ENCODE peak calls at places on chromosomes 4 and X, in seven cellular contexts. A, M, W, D, Q, N and R are unnamed samples.

GRCh38 chr4:125849869-125850268 is 535.1 kb downstream of the FAT4 start:
- DNase-seq in M (no peak), N (no peak), A (no peak), W (peak; percentile 56), Q (no peak), D (no peak), R (no peak)

GRCh38 chrX:155995476-155995875 is 2.0 kb upstream of the IL9R start:
- DNase-seq in N (no peak), M (no peak), D (no peak), A (no peak), Q (no peak), W (no peak), R (no peak)

GRCh38 chrX:22629105-22629725 is 356.5 kb downstream of the CBLL2 start:
- DNase-seq in A (no peak), M (no peak), W (peak; percentile 40), N (no peak), Q (no peak), D (no peak), R (no peak)

GRCh38 chr4:147207941-147208340 is 262.3 kb upstream of the TTC29 start:
- DNase-seq in D (no peak), M (no peak), W (no peak), Q (no peak), N (no peak), A (no peak), R (no peak)

GRCh38 chrX:135000516-135000915 is 9.7 kb downstream of the SMIM10 start:
- DNase-seq in M (no peak), Q (no peak), D (no peak), N (no peak), W (no peak), A (no peak), R (no peak)

GRCh38 chr4:10285028-10285427 is 168.4 kb upstream of the WDR1 start:
- DNase-seq in Q (no peak), A (no peak), D (peak; percentile 44), W (no peak), M (no peak), N (no peak), R (no peak)

GRCh38 chr4:139560396-139561084 is 4.5 kb upstream of the SETD7 start:
- DNase-seq in N (no peak), M (no peak), Q (no peak), A (no peak), W (no peak), D (no peak), R (no peak)

GRCh38 chr4:152037435-152037834 is 276.6 kb upstream of the GATB start:
- DNase-seq in N (no peak), A (no peak), M (no peak), W (no peak), D (no peak), Q (no peak), R (no peak)

GRCh38 chr4:119861731-119862130 is 204.9 kb downstream of the MAD2L1 start:
- DNase-seq in M (no peak), D (no peak), A (no peak), W (no peak), N (no peak), Q (no peak), R (no peak)

GRCh38 chrX:44874481-44875184 is 1.6 kb downstream of the KDM6A start:
- DNase-seq in Q (no peak), D (peak; percentile 31), N (no peak), A (peak; percentile 26), M (no peak), W (peak; percentile 35), R (no peak)

GRCh38 chrX:12791253-12792228 is at the start of gene PRPS2:
- DNase-seq in M (peak; percentile 88), W (peak; percentile 52), Q (peak; percentile 3), D (peak; percentile 86), N (peak; percentile 54), A (peak; percentile 49), R (peak; percentile 78)

GRCh38 chr4:48346594-48346993 is 5.3 kb downstream of the SLAIN2 start:
- DNase-seq in A (no peak), D (no peak), M (no peak), W (no peak), Q (no peak), N (no peak), R (no peak)

GRCh38 chr4:15004701-15005301 is 2.5 kb downstream of the CPEB2 start:
- DNase-seq in A (peak; percentile 8), M (peak; percentile 94), W (peak; percentile 81), D (peak; percentile 49), Q (peak; percentile 58), N (peak; percentile 89), R (peak; percentile 53)

GRCh38 chrX:119194631-119195030 is 41.5 kb upstream of the PGRMC1 start:
- DNase-seq in A (no peak), Q (no peak), D (no peak), M (no peak), W (peak; percentile 57), N (no peak), R (no peak)

GRCh38 chrX:150933945-150934350 is 35.5 kb upstream of the CD99L2 start:
- DNase-seq in W (no peak), D (no peak), N (no peak), M (no peak), Q (no peak), A (no peak), R (no peak)

GRCh38 chrX:106707771-106708454 is 18.6 kb upstream of the RNF128 start:
- DNase-seq in D (no peak), A (no peak), N (no peak), M (no peak), W (peak; percentile 69), Q (no peak), R (no peak)

GRCh38 chr4:3772632-3773031 is 6.4 kb downstream of the ADRA2C start:
- DNase-seq in W (no peak), Q (peak; percentile 42), D (no peak), N (no peak), A (no peak), M (no peak), R (no peak)

GRCh38 chrX:34382416-34382815 is 250.3 kb upstream of the FAM47A start:
- DNase-seq in Q (no peak), M (no peak), N (no peak), W (peak; percentile 82), A (no peak), D (no peak), R (no peak)

GRCh38 chr4:63589796-63590195 is 819.5 kb downstream of the TECRL start:
- DNase-seq in W (no peak), Q (no peak), A (no peak), N (no peak), M (no peak), D (no peak), R (no peak)

DNA sequence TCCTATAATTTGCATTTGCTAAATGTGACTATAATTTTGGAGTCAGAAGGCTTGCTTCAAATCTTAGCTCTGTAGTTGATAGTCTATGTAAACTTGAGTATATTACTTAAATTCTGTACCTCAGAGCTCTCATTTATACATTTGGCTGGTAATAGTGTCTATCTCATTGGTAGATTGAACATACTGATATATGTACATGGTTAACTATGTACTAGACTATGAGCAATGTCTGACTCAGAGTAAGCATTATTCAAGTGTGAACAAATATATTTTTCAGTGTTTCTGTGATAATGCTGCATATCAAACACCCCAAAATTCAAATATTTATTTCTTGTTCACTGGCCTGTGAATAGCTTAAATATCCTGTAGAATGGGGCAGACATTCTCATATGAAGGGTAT is 1568.9 kb upstream of the PABPC4L start:
- DNase-seq in N (no peak), A (no peak), Q (no peak), D (no peak), W (no peak), M (no peak), R (no peak)
- H3K9me3 ChIP-seq in N (no peaks in the 10 kb centered on the region), A (no peaks in the 10 kb centered on the region), Q (no peaks in the 10 kb centered on the region), D (no peaks in the 10 kb centered on the region), W (no peaks in the 10 kb centered on the region), M (no peaks in the 10 kb centered on the region), R (no peaks in the 10 kb centered on the region)

GRCh38 chr4:153520227-153520626 is 54.1 kb downstream of the TMEM131L start:
- DNase-seq in A (no peak), Q (no peak), W (no peak), D (no peak), N (no peak), M (no peak), R (no peak)
- H3K4me1 ChIP-seq in A (peaks cover 59% of the 10 kb centered on the region), Q (peaks cover 63% of the 10 kb centered on the region), W (no peaks in the 10 kb centered on the region), D (peaks cover 9% of the 10 kb centered on the region), N (peaks cover 75% of the 10 kb centered on the region), M (no peaks in the 10 kb centered on the region), R (peaks cover 30% of the 10 kb centered on the region)

GRCh38 chr4:128946929-128947328 is 137.4 kb downstream of the JADE1 start:
- DNase-seq in A (no peak), M (no peak), D (no peak), Q (no peak), W (no peak), N (no peak), R (no peak)

GRCh38 chr4:128942547-128942946 is 133.0 kb downstream of the JADE1 start:
- DNase-seq in W (peak; percentile 35), N (no peak), Q (no peak), D (no peak), M (no peak), A (no peak), R (no peak)

GRCh38 chr4:128940966-128941365 is 131.5 kb downstream of the JADE1 start:
- DNase-seq in M (no peak), A (no peak), W (peak; percentile 17), N (no peak), Q (no peak), D (no peak), R (no peak)
- H3K9me3 ChIP-seq in M (no peaks in the 10 kb centered on the region), A (no peaks in the 10 kb centered on the region), W (no peaks in the 10 kb centered on the region), N (peaks cover 5% of the 10 kb centered on the region), Q (no peaks in the 10 kb centered on the region), D (no peaks in the 10 kb centered on the region), R (no peaks in the 10 kb centered on the region)

DNA sequence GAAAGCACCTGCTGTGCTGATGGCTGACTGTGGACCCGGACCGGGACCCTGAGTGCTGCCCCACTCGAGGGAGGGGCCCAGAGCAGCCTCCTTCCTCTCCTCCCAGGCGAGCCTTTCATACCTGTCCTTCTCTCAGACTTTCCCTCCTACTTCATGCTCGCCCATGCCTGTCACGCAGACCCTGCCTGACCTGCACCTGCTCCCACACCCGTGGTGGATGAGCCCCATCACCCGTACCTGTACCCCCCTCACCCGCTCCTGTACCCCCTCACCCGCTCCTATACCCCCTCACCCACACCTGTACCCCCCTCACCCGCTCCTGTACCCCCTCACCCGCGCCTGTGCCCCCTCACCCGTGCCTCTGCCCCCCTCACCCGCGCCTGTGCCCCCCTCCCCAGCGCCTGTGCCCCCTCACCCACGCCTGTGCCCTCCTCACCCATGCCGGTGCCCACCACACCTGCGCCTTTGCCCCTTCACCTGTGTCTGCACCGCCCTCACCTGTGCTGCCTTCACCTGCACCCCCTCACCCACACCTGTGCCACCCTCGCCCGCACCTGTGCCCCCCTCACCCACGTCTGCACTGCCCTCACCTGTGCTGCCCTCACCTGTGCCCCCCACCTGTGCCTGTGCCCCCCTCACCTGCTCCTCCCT is 5.8 kb downstream of the MAEA start:
- DNase-seq in D (no peak), Q (no peak), A (no peak), N (no peak), W (no peak), M (peak; percentile 67), R (no peak)
- H3K4me1 ChIP-seq in D (peaks cover 33% of the 10 kb centered on the region), Q (peaks cover 40% of the 10 kb centered on the region), A (peaks cover 41% of the 10 kb centered on the region), N (peaks cover 73% of the 10 kb centered on the region), W (peaks cover 9% of the 10 kb centered on the region), M (peaks cover 35% of the 10 kb centered on the region), R (peaks cover 13% of the 10 kb centered on the region)